ENCODE peak calls at places on chromosomes 4 and X, in five cellular contexts. E is transverse colon; Y is astrocyte of the spinal cord; S is CD8-positive, alpha-beta T cell; I is cardiac muscle cell. G is an unnamed sample.

GRCh38 chrX:120213438-120214265 is 37.0 kb upstream of the ZBTB33 start:
- DNase-seq in E (peak), Y (peak), S (peak), I (peak), G (peak)

GRCh38 chr4:2744576-2745270 is 11.4 kb downstream of the TNIP2 start:
- DNase-seq in E (no peak), Y (no peak), S (no peak), I (no peak), G (no peak)

GRCh38 chr4:27759621-27760020 is 899.0 kb downstream of the STIM2 start:
- DNase-seq in E (no peak), Y (no peak), S (no peak), I (no peak), G (peak)

GRCh38 chr4:166165829-166166420 is 292.9 kb downstream of the TLL1 start:
- DNase-seq in E (no peak), Y (peak), S (no peak), I (peak), G (peak)

GRCh38 chrX:34638116-34638515 is 19.0 kb downstream of the TMEM47 start:
- DNase-seq in E (no peak), Y (peak), S (no peak), I (peak), G (peak)

GRCh38 chr4:24473309-24473721 is 111.0 kb downstream of the DHX15 start:
- DNase-seq in E (peak), Y (peak), S (no peak), I (peak), G (peak)

GRCh38 chr4:96972920-96973319 is 1133.0 kb downstream of the PDHA2 start:
- DNase-seq in E (no peak), Y (no peak), S (no peak), I (no peak), G (no peak)

GRCh38 chr4:185039508-185040273 is 21.4 kb downstream of the HELT start:
- DNase-seq in E (peak), Y (peak), S (peak), I (peak), G (peak)

GRCh38 chr4:155569471-155569870 is 97.2 kb upstream of the GUCY1A1 start:
- DNase-seq in E (no peak), Y (no peak), S (no peak), I (no peak), G (no peak)

GRCh38 chrX:109472939-109473713 is 8.8 kb downstream of the GUCY2F start:
- DNase-seq in E (no peak), Y (peak), S (no peak), I (peak), G (peak)

GRCh38 chr4:78720151-78720726 is 55.9 kb upstream of the BMP2K start:
- DNase-seq in E (no peak), Y (no peak), S (no peak), I (no peak), G (no peak)

GRCh38 chr4:150943126-150943525 is 72.0 kb downstream of the LRBA start:
- DNase-seq in E (no peak), Y (no peak), S (no peak), I (no peak), G (no peak)

GRCh38 chrX:80216086-80216485 is 201.5 kb downstream of the TBX22 start:
- DNase-seq in E (no peak), Y (no peak), S (no peak), I (no peak), G (no peak)

GRCh38 chr4:95362906-95363578 is 185.7 kb downstream of the UNC5C start:
- DNase-seq in E (no peak), Y (peak), S (no peak), I (peak), G (peak)

GRCh38 chr4:101140228-101140627 is 207.1 kb downstream of the PPP3CA start:
- DNase-seq in E (no peak), Y (no peak), S (no peak), I (no peak), G (no peak)

GRCh38 chr4:112327950-112328349 is 30.8 kb downstream of the ALPK1 start:
- DNase-seq in E (no peak), Y (peak), S (no peak), I (peak), G (peak)

GRCh38 chr4:86296865-86297264 is 63.0 kb downstream of the MAPK10 start:
- DNase-seq in E (no peak), Y (no peak), S (no peak), I (no peak), G (no peak)

GRCh38 chr4:101774807-101775206 is 15.7 kb upstream of the BANK1 start:
- DNase-seq in E (no peak), Y (peak), S (no peak), I (no peak), G (peak)

GRCh38 chr4:157722146-157722545 is 450.7 kb downstream of the GASK1B start:
- DNase-seq in E (no peak), Y (no peak), S (no peak), I (no peak), G (no peak)

GRCh38 chr4:134531013-134531412 is 329.4 kb upstream of the PABPC4L start:
- DNase-seq in E (no peak), Y (no peak), S (no peak), I (no peak), G (no peak)

GRCh38 chr4:1246111-1246881 is 2.6 kb downstream of the CTBP1 start:
- DNase-seq in E (peak), Y (no peak), S (no peak), I (no peak), G (no peak)

GRCh38 chrX:32137525-32137924 is 1065.7 kb upstream of the FTHL17 start:
- DNase-seq in E (no peak), Y (no peak), S (no peak), I (peak), G (peak)

GRCh38 chr4:80309301-80310004 is 26.1 kb upstream of the CFAP299 start:
- DNase-seq in E (no peak), Y (peak), S (no peak), I (no peak), G (peak)

GRCh38 chr4:147287588-147287890 is 193.4 kb upstream of the EDNRA start:
- DNase-seq in E (no peak), Y (no peak), S (no peak), I (no peak), G (peak)

GRCh38 chr4:118799235-118799932 is 36.5 kb downstream of the SEC24D start:
- DNase-seq in E (no peak), Y (no peak), S (no peak), I (no peak), G (no peak)

GRCh38 chr4:88058295-88058694 is 50.9 kb downstream of the PKD2 start:
- DNase-seq in E (no peak), Y (no peak), S (no peak), I (no peak), G (no peak)

GRCh38 chr4:2036866-2037265 is 22.3 kb upstream of the NAT8L start:
- DNase-seq in E (peak), Y (no peak), S (no peak), I (no peak), G (no peak)

GRCh38 chr4:154916068-154916467 is 135.0 kb downstream of the RBM46 start:
- DNase-seq in E (no peak), Y (no peak), S (no peak), I (no peak), G (no peak)

GRCh38 chr4:123412700-123413512 is 16.3 kb downstream of the SPRY1 start:
- DNase-seq in E (no peak), Y (no peak), S (no peak), I (no peak), G (no peak)

GRCh38 chr4:140305053-140305452 is 68.4 kb upstream of the SCOC start:
- DNase-seq in E (no peak), Y (no peak), S (no peak), I (no peak), G (peak)

GRCh38 chr4:20254517-20255250 is 3.0 kb downstream of the SLIT2 start:
- DNase-seq in E (no peak), Y (peak), S (no peak), I (peak), G (peak)

GRCh38 chr4:20256381-20256881 is 4.7 kb downstream of the SLIT2 start:
- DNase-seq in E (no peak), Y (peak), S (no peak), I (no peak), G (peak)

GRCh38 chr4:20255823-20256222 is 4.1 kb downstream of the SLIT2 start:
- DNase-seq in E (no peak), Y (no peak), S (no peak), I (no peak), G (peak)

GRCh38 chr4:20253799-20254409 is 2.2 kb downstream of the SLIT2 start:
- DNase-seq in E (peak), Y (peak), S (no peak), I (peak), G (peak)

GRCh38 chr4:20255251-20255586 is 3.5 kb downstream of the SLIT2 start:
- DNase-seq in E (no peak), Y (peak), S (no peak), I (no peak), G (no peak)
- TF ChIP-seq CTCF in E (no peak), Y (no peak), S (no peak), I (no peak), G (no peak)

GRCh38 chr4:169341490-169341889 is 70.7 kb upstream of the SH3RF1 start:
- DNase-seq in E (no peak), Y (peak), S (no peak), I (no peak), G (peak)

GRCh38 chr4:169342906-169343560 is 72.3 kb upstream of the SH3RF1 start:
- DNase-seq in E (no peak), Y (peak), S (no peak), I (no peak), G (no peak)

GRCh38 chr4:169340834-169341233 is 70.1 kb upstream of the SH3RF1 start:
- DNase-seq in E (no peak), Y (no peak), S (no peak), I (no peak), G (no peak)

GRCh38 chr4:169345207-169345788 is 74.5 kb upstream of the SH3RF1 start:
- DNase-seq in E (no peak), Y (peak), S (no peak), I (no peak), G (peak)

DNA sequence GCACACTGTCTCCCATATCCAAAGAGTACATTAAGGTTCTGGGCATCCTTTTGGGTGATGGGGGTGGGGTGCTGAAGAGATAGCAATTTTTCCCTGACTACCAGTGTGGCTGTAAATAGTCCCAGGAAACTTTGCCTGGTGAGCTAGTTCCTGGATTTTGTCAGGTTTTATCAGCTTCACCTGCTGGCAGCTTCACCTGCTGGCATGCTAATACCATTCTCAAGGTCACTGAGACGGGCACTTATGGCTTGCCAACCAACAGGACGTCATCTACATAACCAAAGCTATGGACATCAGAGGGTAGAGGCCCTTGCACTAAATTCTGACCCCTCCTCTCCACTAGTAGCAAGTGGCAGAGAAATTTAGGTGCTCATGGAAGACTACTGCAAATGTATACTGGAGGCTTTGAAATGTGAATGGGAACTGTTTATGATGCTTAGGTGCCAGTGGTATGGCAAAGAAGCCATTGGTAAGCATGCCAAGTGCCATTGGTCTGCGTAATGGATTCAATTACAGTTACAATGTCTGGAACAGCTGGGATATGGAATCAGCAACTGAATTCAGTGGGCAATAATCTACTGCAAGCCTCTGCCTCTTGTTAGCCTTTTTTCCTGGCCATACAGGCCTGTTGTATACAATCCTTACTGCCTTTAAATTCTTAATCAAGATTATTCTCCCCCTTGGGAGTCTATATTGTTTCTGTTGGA is 71.6 kb upstream of the SH3RF1 start:
- DNase-seq in E (no peak), Y (no peak), S (no peak), I (no peak), G (no peak)
- H3K4me3 ChIP-seq in E (no peak), Y (no peak), S (no peak), I (no peak), G (no peak)

GRCh38 chr4:7037425-7037824 is 5.7 kb upstream of the TADA2B start:
- DNase-seq in E (no peak), Y (no peak), S (no peak), I (no peak), G (no peak)
- TF ChIP-seq CTCF in E (no peak), Y (no peak), S (no peak), I (no peak), G (peak)

DNA sequence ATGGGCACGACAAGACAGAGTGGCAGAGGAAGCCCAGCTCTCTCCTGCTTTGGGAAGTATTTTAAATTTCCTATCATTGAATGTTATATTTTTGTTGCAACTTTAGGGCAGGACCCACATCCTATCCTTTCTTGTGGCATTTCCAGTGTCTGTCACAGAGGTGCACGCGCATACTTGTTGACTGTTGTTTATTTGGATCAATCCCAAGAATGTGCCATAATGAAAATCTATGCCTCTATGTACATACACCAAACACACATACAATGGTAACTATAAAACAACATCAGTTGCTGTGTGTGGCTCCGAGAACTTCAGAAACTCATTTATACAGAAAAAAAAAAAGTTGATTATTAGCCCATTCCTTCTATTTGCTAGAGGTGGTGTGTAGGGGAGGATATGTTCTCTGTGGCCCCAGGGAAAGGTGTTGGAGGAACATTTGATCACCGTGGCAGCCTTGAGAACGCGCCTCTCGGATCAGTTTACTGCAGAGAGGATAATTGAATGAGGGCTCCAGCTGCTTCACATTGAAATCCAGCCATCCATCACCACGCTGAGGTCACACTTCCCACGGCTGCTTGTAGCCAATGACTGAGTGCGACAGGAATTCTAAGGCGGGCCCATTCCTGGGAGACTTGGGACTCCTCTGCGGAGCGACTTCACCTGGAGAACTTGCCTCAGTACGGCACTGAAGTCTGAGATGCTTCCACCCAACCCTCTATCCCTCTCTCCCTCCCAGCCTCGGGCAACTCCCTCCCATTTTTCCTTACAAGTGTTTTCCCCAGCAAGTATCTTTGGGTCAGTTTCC is 19.6 kb downstream of the SMPX start:
- DNase-seq in E (no peak), Y (peak), S (no peak), I (peak), G (no peak)
- H3K4me3 ChIP-seq in E (no peak), Y (no peak), S (no peak), I (no peak), G (no peak)

GRCh38 chrX:134482371-134482770 is 22.4 kb downstream of the HPRT1 start:
- DNase-seq in E (no peak), Y (no peak), S (no peak), I (no peak), G (no peak)

GRCh38 chrX:134481339-134481738 is 21.4 kb downstream of the HPRT1 start:
- DNase-seq in E (no peak), Y (no peak), S (no peak), I (no peak), G (no peak)

GRCh38 chrX:134480061-134480460 is 20.1 kb downstream of the HPRT1 start:
- DNase-seq in E (no peak), Y (no peak), S (no peak), I (no peak), G (peak)

GRCh38 chrX:134478374-134478773 is 18.4 kb downstream of the HPRT1 start:
- DNase-seq in E (no peak), Y (no peak), S (no peak), I (no peak), G (no peak)

DNA sequence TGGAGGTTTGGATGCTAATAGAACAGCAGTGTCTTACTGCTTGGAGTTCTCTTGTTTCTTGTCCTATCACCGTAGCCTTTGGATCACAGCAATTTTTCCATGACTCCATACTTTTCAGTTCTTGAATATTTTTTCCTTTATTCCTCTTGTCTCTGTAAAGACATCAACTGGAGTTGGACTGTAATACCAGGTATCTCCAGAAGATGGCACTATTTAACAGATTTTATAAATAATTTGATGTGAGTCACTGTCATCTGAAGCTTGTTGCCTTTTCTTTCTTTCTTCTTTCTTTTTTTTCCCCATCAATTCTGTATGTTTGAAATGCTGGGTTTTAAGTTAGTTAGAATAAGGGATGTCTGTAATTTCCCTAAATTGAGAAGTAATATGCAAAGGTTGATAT is 24.1 kb downstream of the HPRT1 start:
- DNase-seq in E (no peak), Y (peak), S (no peak), I (peak), G (peak)
- TF ChIP-seq CTCF in E (peak), Y (peak), S (peak), I (peak), G (peak)

GRCh38 chrX:153966841-153967535 is 4.6 kb downstream of the HCFC1 start:
- DNase-seq in E (no peak), Y (no peak), S (no peak), I (no peak), G (no peak)
- H3K4me3 ChIP-seq in E (no peak), Y (no peak), S (peak), I (no peak), G (no peak)

DNA sequence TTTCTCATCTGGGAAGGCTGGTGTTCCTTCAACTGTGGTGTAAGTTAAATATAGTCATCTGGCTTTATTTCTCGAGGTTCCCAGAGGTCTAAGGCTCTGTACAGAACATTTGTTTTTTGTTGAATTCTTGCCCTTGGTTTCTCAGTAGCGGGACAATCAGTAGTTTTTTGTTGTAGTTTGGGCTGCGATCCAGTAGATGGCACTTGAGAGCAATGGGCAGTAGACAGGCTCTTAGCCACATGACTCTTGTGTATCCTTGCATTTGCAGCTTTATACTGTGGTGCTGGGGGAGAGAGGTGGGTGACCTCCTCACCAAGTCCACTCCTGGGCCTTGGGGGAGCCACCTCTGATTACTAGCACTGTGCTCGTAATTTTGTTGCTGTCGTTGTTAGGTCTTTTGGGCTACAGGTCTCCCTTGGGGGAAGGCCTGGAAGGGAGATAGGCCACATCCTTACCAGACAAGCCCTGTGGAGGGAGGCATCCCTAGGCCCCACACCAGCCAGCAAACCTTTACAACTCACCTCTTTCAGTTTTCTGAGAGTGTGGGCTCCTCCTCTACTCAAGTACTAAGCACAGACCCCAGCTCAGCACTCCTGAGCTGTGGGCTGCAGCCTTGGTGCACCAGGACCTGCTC is 8.1 kb downstream of the ETDB start:
- DNase-seq in E (no peak), Y (peak), S (peak), I (peak), G (peak)
- TF ChIP-seq CTCF in E (peak), Y (peak), S (peak), I (peak), G (peak)

GRCh38 chrX:153968754-153969124 is 2.9 kb downstream of the HCFC1 start:
- DNase-seq in E (peak), Y (peak), S (peak), I (peak), G (no peak)
- H3K4me3 ChIP-seq in E (no peak), Y (peak), S (peak), I (peak), G (peak)

G was measured in choroid plexus epithelial cell.